ENCODE peak calls at places on chromosomes 13 and 19, in seven cellular contexts. One of them, this sample, is unnamed.

GRCh38 chr19:3760871-3761361 is 576 bp downstream of the APBA3 start:
- DNase-seq in activated B cell treated with CpG ODN at 0.5 μM for 24 hours: no peak
- DNase-seq in left lung: no peak
- DNase-seq in bronchial epithelial cell: no peak
- DNase-seq in AG09309: no peak
- DNase-seq in breast epithelium: no peak
- DNase-seq in foreskin fibroblast: peak
- DNase-seq in this sample: no peak

GRCh38 chr13:99275093-99275469 is 16.9 kb upstream of the GPR18 start:
- DNase-seq in breast epithelium: no peak
- DNase-seq in bronchial epithelial cell: peak
- DNase-seq in activated B cell treated with CpG ODN at 0.5 μM for 24 hours: no peak
- DNase-seq in AG09309: peak
- DNase-seq in foreskin fibroblast: peak
- DNase-seq in left lung: no peak
- DNase-seq in this sample: peak

GRCh38 chr13:48231080-48231479 is 1.9 kb upstream of the ITM2B start:
- DNase-seq in foreskin fibroblast: peak
- DNase-seq in activated B cell treated with CpG ODN at 0.5 μM for 24 hours: no peak
- DNase-seq in left lung: no peak
- DNase-seq in breast epithelium: no peak
- DNase-seq in bronchial epithelial cell: no peak
- DNase-seq in AG09309: no peak
- DNase-seq in this sample: no peak

GRCh38 chr19:10471909-10472308 is 31.2 kb downstream of the KEAP1 start:
- DNase-seq in AG09309: no peak
- DNase-seq in breast epithelium: no peak
- DNase-seq in activated B cell treated with CpG ODN at 0.5 μM for 24 hours: no peak
- DNase-seq in bronchial epithelial cell: peak
- DNase-seq in left lung: no peak
- DNase-seq in foreskin fibroblast: peak
- DNase-seq in this sample: peak

GRCh38 chr19:7242601-7243258 is 51.5 kb downstream of the INSR start:
- DNase-seq in left lung: no peak
- DNase-seq in activated B cell treated with CpG ODN at 0.5 μM for 24 hours: no peak
- DNase-seq in AG09309: peak
- DNase-seq in foreskin fibroblast: peak
- DNase-seq in breast epithelium: no peak
- DNase-seq in bronchial epithelial cell: peak
- DNase-seq in this sample: peak

GRCh38 chr13:64553411-64554129 is 2676.6 kb downstream of the PCDH9 start:
- DNase-seq in AG09309: no peak
- DNase-seq in breast epithelium: no peak
- DNase-seq in left lung: no peak
- DNase-seq in bronchial epithelial cell: peak
- DNase-seq in activated B cell treated with CpG ODN at 0.5 μM for 24 hours: no peak
- DNase-seq in foreskin fibroblast: peak
- DNase-seq in this sample: peak

GRCh38 chr13:100721885-100722512 is 47.4 kb upstream of the TMTC4 start:
- DNase-seq in AG09309: peak
- DNase-seq in breast epithelium: no peak
- DNase-seq in left lung: no peak
- DNase-seq in bronchial epithelial cell: peak
- DNase-seq in foreskin fibroblast: peak
- DNase-seq in activated B cell treated with CpG ODN at 0.5 μM for 24 hours: no peak
- DNase-seq in this sample: peak

GRCh38 chr19:51664131-51664530 is 17.5 kb upstream of the SIGLEC14 start:
- DNase-seq in breast epithelium: no peak
- DNase-seq in bronchial epithelial cell: no peak
- DNase-seq in AG09309: no peak
- DNase-seq in foreskin fibroblast: no peak
- DNase-seq in activated B cell treated with CpG ODN at 0.5 μM for 24 hours: no peak
- DNase-seq in left lung: no peak
- DNase-seq in this sample: no peak

GRCh38 chr13:30982911-30983310 is 50.5 kb downstream of the TEX26 start:
- DNase-seq in breast epithelium: no peak
- DNase-seq in foreskin fibroblast: no peak
- DNase-seq in bronchial epithelial cell: no peak
- DNase-seq in AG09309: no peak
- DNase-seq in left lung: no peak
- DNase-seq in activated B cell treated with CpG ODN at 0.5 μM for 24 hours: no peak
- DNase-seq in this sample: no peak

GRCh38 chr13:32737111-32737571 is 150.9 kb downstream of the PDS5B start:
- DNase-seq in breast epithelium: no peak
- DNase-seq in left lung: no peak
- DNase-seq in foreskin fibroblast: no peak
- DNase-seq in activated B cell treated with CpG ODN at 0.5 μM for 24 hours: no peak
- DNase-seq in bronchial epithelial cell: no peak
- DNase-seq in AG09309: no peak
- DNase-seq in this sample: no peak

DNA sequence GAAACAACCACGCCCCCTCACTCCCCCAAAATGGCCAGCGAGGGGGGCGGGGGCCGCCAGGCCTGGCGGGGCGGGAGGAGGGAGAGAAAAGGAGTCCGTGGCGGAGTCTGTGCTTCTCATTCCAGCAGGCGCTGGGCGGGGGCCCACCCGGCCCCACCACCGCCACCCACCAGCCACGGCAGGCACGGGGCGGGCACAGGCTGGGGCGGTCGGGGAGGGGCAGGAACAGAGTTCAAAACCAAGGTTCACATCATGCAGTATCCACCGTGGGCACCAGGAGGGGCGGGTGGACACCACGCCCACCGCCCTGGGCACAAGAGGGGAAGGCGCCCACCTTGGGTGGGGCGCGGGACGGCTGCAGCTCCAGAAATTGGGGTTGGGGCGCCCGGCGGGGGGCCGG is 12.8 kb downstream of the DPF1 start:
- DNase-seq in foreskin fibroblast: peak
- DNase-seq in left lung: no peak
- DNase-seq in AG09309: no peak
- DNase-seq in bronchial epithelial cell: no peak
- DNase-seq in breast epithelium: no peak
- DNase-seq in activated B cell treated with CpG ODN at 0.5 μM for 24 hours: no peak
- DNase-seq in this sample: no peak
- TF ChIP-seq CTCF in foreskin fibroblast: no peak
- TF ChIP-seq CTCF in left lung: no peak
- TF ChIP-seq CTCF in AG09309: peak
- TF ChIP-seq CTCF in bronchial epithelial cell: peak
- TF ChIP-seq CTCF in breast epithelium: no peak
- TF ChIP-seq CTCF in activated B cell treated with CpG ODN at 0.5 μM for 24 hours: no peak
- TF ChIP-seq CTCF in this sample: peak

GRCh38 chr19:42683917-42684513 is 56.3 kb downstream of the PSG3 start:
- DNase-seq in AG09309: no peak
- DNase-seq in bronchial epithelial cell: peak
- DNase-seq in foreskin fibroblast: peak
- DNase-seq in activated B cell treated with CpG ODN at 0.5 μM for 24 hours: no peak
- DNase-seq in left lung: no peak
- DNase-seq in breast epithelium: no peak
- DNase-seq in this sample: no peak
- TF ChIP-seq CTCF in AG09309: peak
- TF ChIP-seq CTCF in bronchial epithelial cell: peak
- TF ChIP-seq CTCF in foreskin fibroblast: peak
- TF ChIP-seq CTCF in activated B cell treated with CpG ODN at 0.5 μM for 24 hours: peak
- TF ChIP-seq CTCF in left lung: peak
- TF ChIP-seq CTCF in breast epithelium: no peak
- TF ChIP-seq CTCF in this sample: peak

GRCh38 chr13:72920097-72920496 is 138.2 kb downstream of the PIBF1 start:
- DNase-seq in foreskin fibroblast: no peak
- DNase-seq in left lung: no peak
- DNase-seq in bronchial epithelial cell: no peak
- DNase-seq in breast epithelium: no peak
- DNase-seq in activated B cell treated with CpG ODN at 0.5 μM for 24 hours: no peak
- DNase-seq in AG09309: no peak
- DNase-seq in this sample: peak
- TF ChIP-seq CTCF in foreskin fibroblast: no peak
- TF ChIP-seq CTCF in left lung: no peak
- TF ChIP-seq CTCF in bronchial epithelial cell: no peak
- TF ChIP-seq CTCF in breast epithelium: no peak
- TF ChIP-seq CTCF in activated B cell treated with CpG ODN at 0.5 μM for 24 hours: no peak
- TF ChIP-seq CTCF in AG09309: no peak
- TF ChIP-seq CTCF in this sample: no peak

GRCh38 chr19:15245370-15246197 is 13.3 kb upstream of the EPHX3 start:
- DNase-seq in breast epithelium: no peak
- DNase-seq in activated B cell treated with CpG ODN at 0.5 μM for 24 hours: no peak
- DNase-seq in AG09309: no peak
- DNase-seq in foreskin fibroblast: no peak
- DNase-seq in left lung: no peak
- DNase-seq in bronchial epithelial cell: no peak
- DNase-seq in this sample: no peak
- TF ChIP-seq CTCF in breast epithelium: no peak
- TF ChIP-seq CTCF in activated B cell treated with CpG ODN at 0.5 μM for 24 hours: no peak
- TF ChIP-seq CTCF in AG09309: no peak
- TF ChIP-seq CTCF in foreskin fibroblast: no peak
- TF ChIP-seq CTCF in left lung: no peak
- TF ChIP-seq CTCF in bronchial epithelial cell: no peak
- TF ChIP-seq CTCF in this sample: no peak

GRCh38 chr19:1843116-1843515 is 5.2 kb downstream of the REXO1 start:
- DNase-seq in AG09309: no peak
- DNase-seq in left lung: no peak
- DNase-seq in breast epithelium: no peak
- DNase-seq in bronchial epithelial cell: no peak
- DNase-seq in activated B cell treated with CpG ODN at 0.5 μM for 24 hours: no peak
- DNase-seq in foreskin fibroblast: no peak
- DNase-seq in this sample: no peak

GRCh38 chr19:1841209-1841924 is 6.9 kb downstream of the REXO1 start:
- DNase-seq in breast epithelium: no peak
- DNase-seq in foreskin fibroblast: no peak
- DNase-seq in activated B cell treated with CpG ODN at 0.5 μM for 24 hours: no peak
- DNase-seq in bronchial epithelial cell: no peak
- DNase-seq in left lung: no peak
- DNase-seq in AG09309: no peak
- DNase-seq in this sample: no peak

GRCh38 chr19:1844536-1845515 is 3.5 kb downstream of the REXO1 start:
- DNase-seq in AG09309: no peak
- DNase-seq in foreskin fibroblast: no peak
- DNase-seq in activated B cell treated with CpG ODN at 0.5 μM for 24 hours: no peak
- DNase-seq in left lung: peak
- DNase-seq in bronchial epithelial cell: no peak
- DNase-seq in breast epithelium: no peak
- DNase-seq in this sample: no peak

GRCh38 chr19:1845642-1846041 is 2.6 kb downstream of the REXO1 start:
- DNase-seq in AG09309: no peak
- DNase-seq in activated B cell treated with CpG ODN at 0.5 μM for 24 hours: no peak
- DNase-seq in bronchial epithelial cell: no peak
- DNase-seq in left lung: peak
- DNase-seq in breast epithelium: no peak
- DNase-seq in foreskin fibroblast: no peak
- DNase-seq in this sample: no peak

DNA sequence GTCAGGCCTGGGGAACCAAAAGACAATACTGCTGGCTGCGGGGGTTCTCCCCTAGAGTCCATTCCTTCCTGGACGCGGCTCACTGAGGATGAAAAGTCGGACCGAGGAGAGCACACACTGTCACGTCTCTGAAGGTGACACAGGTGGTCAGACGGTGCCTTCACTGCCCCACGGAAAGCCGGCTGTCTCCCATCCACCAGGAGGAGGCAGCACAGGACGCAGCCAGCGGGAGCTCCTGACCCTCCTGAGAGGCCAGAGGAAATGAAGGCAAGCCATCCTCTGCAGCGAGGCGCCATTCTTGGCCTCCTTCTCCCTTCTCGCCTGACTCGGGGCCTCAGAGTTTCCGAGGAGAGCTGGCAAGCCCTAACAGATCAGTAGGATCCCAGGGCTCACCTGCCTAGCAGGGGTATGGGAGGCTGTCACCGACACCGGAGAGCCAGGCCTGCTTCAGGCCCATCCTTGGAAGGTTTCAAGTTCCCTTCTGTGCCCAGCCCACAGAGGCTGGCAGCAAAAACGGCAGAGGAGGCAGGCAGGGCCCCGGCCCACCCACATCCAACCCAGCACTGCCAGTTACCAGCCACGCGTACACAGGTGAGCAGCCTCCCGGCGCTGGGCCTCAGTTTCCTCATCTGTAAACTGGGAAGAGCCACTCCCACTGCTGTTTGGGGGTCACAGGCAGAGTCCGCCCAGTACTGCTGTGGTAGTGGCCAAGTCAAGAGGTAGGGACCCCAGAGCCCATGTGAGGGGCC is 4.5 kb downstream of the REXO1 start:
- DNase-seq in AG09309: no peak
- DNase-seq in left lung: peak
- DNase-seq in activated B cell treated with CpG ODN at 0.5 μM for 24 hours: no peak
- DNase-seq in bronchial epithelial cell: no peak
- DNase-seq in foreskin fibroblast: no peak
- DNase-seq in breast epithelium: no peak
- DNase-seq in this sample: no peak
- TF ChIP-seq CTCF in AG09309: no peak
- TF ChIP-seq CTCF in left lung: no peak
- TF ChIP-seq CTCF in activated B cell treated with CpG ODN at 0.5 μM for 24 hours: no peak
- TF ChIP-seq CTCF in bronchial epithelial cell: peak
- TF ChIP-seq CTCF in foreskin fibroblast: no peak
- TF ChIP-seq CTCF in breast epithelium: no peak
- TF ChIP-seq CTCF in this sample: peak